ENCODE peak calls at places on chromosomes 2 and 18, in five cellular contexts. One of them, this sample, is unnamed.

GRCh38 chr2:19021721-19022120 is 336.7 kb downstream of the OSR1 start:
- DNase-seq in effector memory CD8-positive, alpha-beta T cell: no peak
- DNase-seq in left cardiac atrium: no peak
- DNase-seq in kidney epithelial cell: no peak
- DNase-seq in A549: no peak
- DNase-seq in this sample: peak

GRCh38 chr2:117958186-117958585 is 55.7 kb downstream of the CCDC93 start:
- DNase-seq in effector memory CD8-positive, alpha-beta T cell: no peak
- DNase-seq in left cardiac atrium: no peak
- DNase-seq in kidney epithelial cell: peak
- DNase-seq in A549: no peak
- DNase-seq in this sample: peak

GRCh38 chr18:38951633-38952032 is 1386.0 kb upstream of the CELF4 start:
- DNase-seq in effector memory CD8-positive, alpha-beta T cell: no peak
- DNase-seq in left cardiac atrium: no peak
- DNase-seq in kidney epithelial cell: no peak
- DNase-seq in A549: no peak
- DNase-seq in this sample: no peak

GRCh38 chr2:108271691-108272253 is 16.9 kb upstream of the SULT1C2 start:
- DNase-seq in effector memory CD8-positive, alpha-beta T cell: no peak
- DNase-seq in left cardiac atrium: no peak
- DNase-seq in kidney epithelial cell: peak
- DNase-seq in A549: peak
- DNase-seq in this sample: peak

GRCh38 chr2:100208375-100208774 is 66.0 kb upstream of the AFF3 start:
- DNase-seq in effector memory CD8-positive, alpha-beta T cell: no peak
- DNase-seq in left cardiac atrium: no peak
- DNase-seq in kidney epithelial cell: no peak
- DNase-seq in A549: no peak
- DNase-seq in this sample: no peak

GRCh38 chr2:102094917-102095316 is 47.6 kb upstream of the IL1R1 start:
- DNase-seq in effector memory CD8-positive, alpha-beta T cell: no peak
- DNase-seq in left cardiac atrium: no peak
- DNase-seq in kidney epithelial cell: no peak
- DNase-seq in A549: no peak
- DNase-seq in this sample: peak

GRCh38 chr18:79657342-79657996 is 22.1 kb upstream of the CTDP1 start:
- DNase-seq in effector memory CD8-positive, alpha-beta T cell: no peak
- DNase-seq in left cardiac atrium: no peak
- DNase-seq in kidney epithelial cell: no peak
- DNase-seq in A549: no peak
- DNase-seq in this sample: no peak

GRCh38 chr2:234677758-234678538 is 181.1 kb upstream of the ARL4C start:
- DNase-seq in effector memory CD8-positive, alpha-beta T cell: no peak
- DNase-seq in left cardiac atrium: no peak
- DNase-seq in kidney epithelial cell: no peak
- DNase-seq in A549: peak
- DNase-seq in this sample: no peak

GRCh38 chr2:15733867-15734765 is 142.4 kb downstream of the DDX1 start:
- DNase-seq in effector memory CD8-positive, alpha-beta T cell: no peak
- DNase-seq in left cardiac atrium: no peak
- DNase-seq in kidney epithelial cell: no peak
- DNase-seq in A549: no peak
- DNase-seq in this sample: no peak

GRCh38 chr2:63875143-63875542 is 33.4 kb downstream of the UGP2 start:
- DNase-seq in effector memory CD8-positive, alpha-beta T cell: no peak
- DNase-seq in left cardiac atrium: no peak
- DNase-seq in kidney epithelial cell: no peak
- DNase-seq in A549: no peak
- DNase-seq in this sample: no peak

GRCh38 chr2:201344663-201345366 is 12.3 kb downstream of the FLACC1 start:
- DNase-seq in effector memory CD8-positive, alpha-beta T cell: no peak
- DNase-seq in left cardiac atrium: no peak
- DNase-seq in kidney epithelial cell: no peak
- DNase-seq in A549: no peak
- DNase-seq in this sample: no peak

GRCh38 chr18:22282311-22283235 is 113.2 kb downstream of the GATA6 start:
- DNase-seq in effector memory CD8-positive, alpha-beta T cell: peak
- DNase-seq in left cardiac atrium: no peak
- DNase-seq in kidney epithelial cell: peak
- DNase-seq in A549: peak
- DNase-seq in this sample: peak

GRCh38 chr2:107001964-107002696 is 116.2 kb upstream of the ST6GAL2 start:
- DNase-seq in effector memory CD8-positive, alpha-beta T cell: no peak
- DNase-seq in left cardiac atrium: no peak
- DNase-seq in kidney epithelial cell: peak
- DNase-seq in A549: peak
- DNase-seq in this sample: peak

GRCh38 chr2:137845422-137845821 is 118.9 kb upstream of the HNMT start:
- DNase-seq in effector memory CD8-positive, alpha-beta T cell: no peak
- DNase-seq in left cardiac atrium: no peak
- DNase-seq in kidney epithelial cell: no peak
- DNase-seq in A549: no peak
- DNase-seq in this sample: no peak

GRCh38 chr18:72232611-72233010 is 311.5 kb downstream of the CBLN2 start:
- DNase-seq in effector memory CD8-positive, alpha-beta T cell: no peak
- DNase-seq in left cardiac atrium: no peak
- DNase-seq in kidney epithelial cell: no peak
- DNase-seq in A549: no peak
- DNase-seq in this sample: no peak

GRCh38 chr2:71963295-71963694 is 184.4 kb downstream of the CYP26B1 start:
- DNase-seq in effector memory CD8-positive, alpha-beta T cell: no peak
- DNase-seq in left cardiac atrium: no peak
- DNase-seq in kidney epithelial cell: no peak
- DNase-seq in A549: no peak
- DNase-seq in this sample: no peak

GRCh38 chr2:157691695-157692094 is 63.0 kb upstream of the ACVR1C start:
- DNase-seq in effector memory CD8-positive, alpha-beta T cell: no peak
- DNase-seq in left cardiac atrium: no peak
- DNase-seq in kidney epithelial cell: no peak
- DNase-seq in A549: no peak
- DNase-seq in this sample: no peak

This sample was measured in non-pigmented ciliary epithelial cell.